ENCODE peak calls at places on chromosomes 3 and 15, in six cellular contexts. S, T, L, I, F and D are unnamed samples.

GRCh38 chr3:114545196-114545595 is 251.4 kb downstream of the TIGIT start:
- DNase-seq in S (no peak), T (no peak), L (no peak), I (no peak), F (no peak), D (no peak)

GRCh38 chr3:138434875-138435772 is 708 bp downstream of the ESYT3 start:
- DNase-seq in S (peak; percentile 64), T (no peak), L (no peak), I (peak; percentile 78), F (no peak), D (peak; percentile 52)

GRCh38 chr3:189324538-189325138 is 152.9 kb downstream of the TPRG1 start:
- DNase-seq in S (peak; percentile 27), T (peak; percentile 71), L (peak; percentile 98), I (peak; percentile 63), F (peak; percentile 98), D (no peak)

GRCh38 chr3:146161725-146162047 is 702 bp upstream of the PLOD2 start:
- DNase-seq in S (peak; percentile 31), T (peak; percentile 45), L (no peak), I (no peak), F (no peak), D (peak; percentile 27)

GRCh38 chr3:102530443-102531195 is 95.8 kb downstream of the ZPLD1 start:
- DNase-seq in S (no peak), T (no peak), L (peak; percentile 20), I (no peak), F (no peak), D (no peak)

GRCh38 chr3:14428087-14429067 is 26.0 kb downstream of the SLC6A6 start:
- DNase-seq in S (no peak), T (peak; percentile 47), L (no peak), I (peak; percentile 44), F (no peak), D (no peak)

GRCh38 chr3:16205156-16205870 is 30.8 kb downstream of the GALNT15 start:
- DNase-seq in S (peak; percentile 28), T (no peak), L (no peak), I (no peak), F (no peak), D (no peak)

GRCh38 chr15:51888593-51889195 is 59.2 kb downstream of the TMOD3 start:
- DNase-seq in S (peak; percentile 67), T (no peak), L (peak; percentile 26), I (peak; percentile 36), F (no peak), D (peak; percentile 12)

GRCh38 chr3:30650348-30650995 is 44.1 kb downstream of the TGFBR2 start:
- DNase-seq in S (no peak), T (no peak), L (no peak), I (no peak), F (no peak), D (no peak)

GRCh38 chr3:172175254-172175599 is 135.8 kb downstream of the FNDC3B start:
- DNase-seq in S (no peak), T (no peak), L (no peak), I (no peak), F (no peak), D (no peak)

GRCh38 chr3:144018776-144019175 is 47.2 kb downstream of the DIPK2A start:
- DNase-seq in S (peak; percentile 34), T (no peak), L (peak; percentile 77), I (no peak), F (no peak), D (no peak)

GRCh38 chr15:29914441-29915053 is 92.3 kb upstream of the TJP1 start:
- DNase-seq in S (no peak), T (no peak), L (no peak), I (no peak), F (no peak), D (no peak)

GRCh38 chr3:81620813-81621212 is 140.6 kb downstream of the GBE1 start:
- DNase-seq in S (no peak), T (no peak), L (no peak), I (no peak), F (no peak), D (no peak)

GRCh38 chr3:108073712-108074431 is 17.0 kb downstream of the CD47 start:
- DNase-seq in S (peak; percentile 26), T (no peak), L (no peak), I (no peak), F (no peak), D (no peak)

GRCh38 chr15:50764331-50765201 is 940 bp downstream of the SPPL2A start:
- DNase-seq in S (peak; percentile 23), T (no peak), L (peak; percentile 72), I (no peak), F (no peak), D (peak; percentile 5)

GRCh38 chr3:110881069-110881468 is 190.5 kb upstream of the NECTIN3 start:
- DNase-seq in S (peak; percentile 6), T (peak; percentile 54), L (no peak), I (peak; percentile 60), F (peak; percentile 82), D (peak; percentile 46)

GRCh38 chr3:66499881-66500574 is 794 bp downstream of the LRIG1 start:
- DNase-seq in S (peak; percentile 47), T (peak; percentile 72), L (no peak), I (peak; percentile 34), F (no peak), D (peak; percentile 47)

GRCh38 chr15:88704791-88705768 is 66.3 kb downstream of the ISG20 start:
- DNase-seq in S (peak; percentile 66), T (no peak), L (no peak), I (peak; percentile 74), F (no peak), D (peak; percentile 62)

GRCh38 chr3:123723527-123724168 is 138.8 kb upstream of the HACD2 start:
- DNase-seq in S (peak; percentile 84), T (no peak), L (peak; percentile 70), I (peak; percentile 88), F (peak; percentile 36), D (peak; percentile 88)

GRCh38 chr3:156409694-156410093 is 145.2 kb downstream of the SSR3 start:
- DNase-seq in S (no peak), T (no peak), L (no peak), I (no peak), F (no peak), D (no peak)

GRCh38 chr3:185797993-185798830 is 26.6 kb downstream of the IGF2BP2 start:
- DNase-seq in S (no peak), T (no peak), L (no peak), I (no peak), F (no peak), D (no peak)